ENCODE peak calls at places on chromosomes 12 and 14, in seven cellular contexts. One of them, this sample, is unnamed.

GRCh38 chr12:53062011-53062961 is 12.4 kb downstream of the TNS2 start:
- DNase-seq in uterus: peak
- DNase-seq in AG09309: no peak
- DNase-seq in fibroblast of the aortic adventitia: no peak
- DNase-seq in breast epithelium: no peak
- DNase-seq in astrocyte of the cerebellum: no peak
- DNase-seq in PC-9: no peak
- DNase-seq in this sample: no peak

GRCh38 chr14:98093111-98093510 is 1178.9 kb downstream of the BCL11B start:
- DNase-seq in astrocyte of the cerebellum: no peak
- DNase-seq in AG09309: no peak
- DNase-seq in uterus: no peak
- DNase-seq in PC-9: no peak
- DNase-seq in fibroblast of the aortic adventitia: no peak
- DNase-seq in breast epithelium: no peak
- DNase-seq in this sample: no peak

GRCh38 chr12:68236421-68237059 is 10.9 kb upstream of the IL26 start:
- DNase-seq in breast epithelium: no peak
- DNase-seq in PC-9: no peak
- DNase-seq in uterus: no peak
- DNase-seq in fibroblast of the aortic adventitia: peak
- DNase-seq in AG09309: no peak
- DNase-seq in astrocyte of the cerebellum: no peak
- DNase-seq in this sample: no peak

GRCh38 chr14:53865716-53866115 is 90.9 kb downstream of the BMP4 start:
- DNase-seq in fibroblast of the aortic adventitia: no peak
- DNase-seq in astrocyte of the cerebellum: no peak
- DNase-seq in uterus: no peak
- DNase-seq in AG09309: no peak
- DNase-seq in breast epithelium: no peak
- DNase-seq in PC-9: no peak
- DNase-seq in this sample: no peak

GRCh38 chr14:54796961-54797360 is 105.7 kb downstream of the GCH1 start:
- DNase-seq in AG09309: no peak
- DNase-seq in PC-9: no peak
- DNase-seq in astrocyte of the cerebellum: peak
- DNase-seq in breast epithelium: no peak
- DNase-seq in fibroblast of the aortic adventitia: peak
- DNase-seq in uterus: no peak
- DNase-seq in this sample: no peak

GRCh38 chr12:12803186-12803585 is 10.0 kb upstream of the DDX47 start:
- DNase-seq in astrocyte of the cerebellum: peak
- DNase-seq in AG09309: peak
- DNase-seq in uterus: peak
- DNase-seq in fibroblast of the aortic adventitia: peak
- DNase-seq in breast epithelium: peak
- DNase-seq in PC-9: peak
- DNase-seq in this sample: no peak

GRCh38 chr12:109770861-109771670 is 57.4 kb downstream of the FAM222A start:
- DNase-seq in PC-9: no peak
- DNase-seq in AG09309: no peak
- DNase-seq in uterus: no peak
- DNase-seq in fibroblast of the aortic adventitia: no peak
- DNase-seq in breast epithelium: no peak
- DNase-seq in astrocyte of the cerebellum: no peak
- DNase-seq in this sample: no peak

GRCh38 chr14:98243332-98243731 is 1028.7 kb downstream of the BCL11B start:
- DNase-seq in fibroblast of the aortic adventitia: no peak
- DNase-seq in astrocyte of the cerebellum: no peak
- DNase-seq in AG09309: no peak
- DNase-seq in PC-9: no peak
- DNase-seq in uterus: no peak
- DNase-seq in breast epithelium: no peak
- DNase-seq in this sample: no peak

GRCh38 chr12:107027304-107028053 is 40.5 kb upstream of the MTERF2 start:
- DNase-seq in PC-9: peak
- DNase-seq in breast epithelium: no peak
- DNase-seq in uterus: no peak
- DNase-seq in fibroblast of the aortic adventitia: peak
- DNase-seq in astrocyte of the cerebellum: peak
- DNase-seq in AG09309: peak
- DNase-seq in this sample: no peak

GRCh38 chr12:50599366-50600095 is 94.7 kb downstream of the DIP2B start:
- DNase-seq in fibroblast of the aortic adventitia: no peak
- DNase-seq in uterus: no peak
- DNase-seq in AG09309: no peak
- DNase-seq in breast epithelium: no peak
- DNase-seq in PC-9: no peak
- DNase-seq in astrocyte of the cerebellum: no peak
- DNase-seq in this sample: no peak

DNA sequence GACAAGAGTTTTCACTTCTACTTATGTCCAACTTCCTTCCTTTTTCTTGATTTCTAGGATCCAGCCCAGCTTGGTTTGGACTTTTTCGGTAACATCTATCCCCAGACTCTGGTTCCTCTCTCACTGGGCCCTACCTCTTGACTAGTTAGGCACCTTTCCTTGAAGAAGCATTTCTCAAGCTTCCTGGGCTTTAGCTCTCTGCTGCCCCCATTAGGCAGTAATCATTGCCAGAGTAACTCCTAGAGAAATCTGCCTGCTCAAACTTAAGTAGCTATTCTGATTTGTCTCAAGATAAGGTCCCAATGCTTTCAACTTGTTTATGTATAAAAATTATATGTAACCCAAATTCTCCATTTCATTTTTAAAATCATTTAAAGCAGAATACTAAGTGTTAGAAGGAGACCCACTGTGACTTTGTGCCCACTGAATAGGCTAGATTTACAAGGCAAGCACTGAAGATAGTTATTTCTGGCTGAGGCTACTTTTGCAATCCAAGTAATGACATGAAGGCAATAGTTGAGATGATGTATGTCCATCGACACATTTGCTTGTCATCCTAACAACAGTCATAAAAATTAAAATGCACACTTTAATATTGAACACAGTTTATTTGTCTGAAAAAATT is 275.0 kb upstream of the G2E3 start:
- DNase-seq in astrocyte of the cerebellum: peak
- DNase-seq in breast epithelium: no peak
- DNase-seq in PC-9: peak
- DNase-seq in uterus: no peak
- DNase-seq in fibroblast of the aortic adventitia: peak
- DNase-seq in AG09309: peak
- DNase-seq in this sample: no peak
- TF ChIP-seq CTCF in astrocyte of the cerebellum: peak
- TF ChIP-seq CTCF in breast epithelium: no peak
- TF ChIP-seq CTCF in PC-9: peak
- TF ChIP-seq CTCF in uterus: no peak
- TF ChIP-seq CTCF in fibroblast of the aortic adventitia: peak
- TF ChIP-seq CTCF in AG09309: peak
- TF ChIP-seq CTCF in this sample: peak

GRCh38 chr12:124772467-124773170 is 91.0 kb downstream of the SCARB1 start:
- DNase-seq in astrocyte of the cerebellum: no peak
- DNase-seq in fibroblast of the aortic adventitia: peak
- DNase-seq in breast epithelium: no peak
- DNase-seq in AG09309: no peak
- DNase-seq in uterus: no peak
- DNase-seq in PC-9: no peak
- DNase-seq in this sample: no peak

GRCh38 chr12:124774054-124774461 is 89.6 kb downstream of the SCARB1 start:
- DNase-seq in uterus: no peak
- DNase-seq in PC-9: no peak
- DNase-seq in breast epithelium: no peak
- DNase-seq in AG09309: no peak
- DNase-seq in astrocyte of the cerebellum: no peak
- DNase-seq in fibroblast of the aortic adventitia: peak
- DNase-seq in this sample: no peak

GRCh38 chr12:124776126-124776513 is 87.5 kb downstream of the SCARB1 start:
- DNase-seq in PC-9: no peak
- DNase-seq in astrocyte of the cerebellum: no peak
- DNase-seq in AG09309: no peak
- DNase-seq in breast epithelium: no peak
- DNase-seq in fibroblast of the aortic adventitia: no peak
- DNase-seq in uterus: no peak
- DNase-seq in this sample: no peak

GRCh38 chr12:124771462-124772361 is 92.0 kb downstream of the SCARB1 start:
- DNase-seq in PC-9: peak
- DNase-seq in AG09309: no peak
- DNase-seq in fibroblast of the aortic adventitia: peak
- DNase-seq in astrocyte of the cerebellum: no peak
- DNase-seq in breast epithelium: peak
- DNase-seq in uterus: peak
- DNase-seq in this sample: peak

GRCh38 chr12:124774462-124775167 is 89.0 kb downstream of the SCARB1 start:
- DNase-seq in PC-9: no peak
- DNase-seq in breast epithelium: no peak
- DNase-seq in AG09309: peak
- DNase-seq in astrocyte of the cerebellum: peak
- DNase-seq in uterus: peak
- DNase-seq in fibroblast of the aortic adventitia: peak
- DNase-seq in this sample: no peak
- TF ChIP-seq CTCF in PC-9: no peak
- TF ChIP-seq CTCF in breast epithelium: no peak
- TF ChIP-seq CTCF in AG09309: peak
- TF ChIP-seq CTCF in astrocyte of the cerebellum: no peak
- TF ChIP-seq CTCF in uterus: no peak
- TF ChIP-seq CTCF in fibroblast of the aortic adventitia: peak
- TF ChIP-seq CTCF in this sample: no peak

GRCh38 chr12:103441437-103442186 is 54.2 kb downstream of the C12orf42 start:
- DNase-seq in breast epithelium: no peak
- DNase-seq in fibroblast of the aortic adventitia: no peak
- DNase-seq in astrocyte of the cerebellum: no peak
- DNase-seq in uterus: no peak
- DNase-seq in AG09309: no peak
- DNase-seq in PC-9: no peak
- DNase-seq in this sample: no peak
- TF ChIP-seq CTCF in breast epithelium: no peak
- TF ChIP-seq CTCF in fibroblast of the aortic adventitia: no peak
- TF ChIP-seq CTCF in astrocyte of the cerebellum: no peak
- TF ChIP-seq CTCF in uterus: no peak
- TF ChIP-seq CTCF in AG09309: no peak
- TF ChIP-seq CTCF in PC-9: no peak
- TF ChIP-seq CTCF in this sample: no peak

DNA sequence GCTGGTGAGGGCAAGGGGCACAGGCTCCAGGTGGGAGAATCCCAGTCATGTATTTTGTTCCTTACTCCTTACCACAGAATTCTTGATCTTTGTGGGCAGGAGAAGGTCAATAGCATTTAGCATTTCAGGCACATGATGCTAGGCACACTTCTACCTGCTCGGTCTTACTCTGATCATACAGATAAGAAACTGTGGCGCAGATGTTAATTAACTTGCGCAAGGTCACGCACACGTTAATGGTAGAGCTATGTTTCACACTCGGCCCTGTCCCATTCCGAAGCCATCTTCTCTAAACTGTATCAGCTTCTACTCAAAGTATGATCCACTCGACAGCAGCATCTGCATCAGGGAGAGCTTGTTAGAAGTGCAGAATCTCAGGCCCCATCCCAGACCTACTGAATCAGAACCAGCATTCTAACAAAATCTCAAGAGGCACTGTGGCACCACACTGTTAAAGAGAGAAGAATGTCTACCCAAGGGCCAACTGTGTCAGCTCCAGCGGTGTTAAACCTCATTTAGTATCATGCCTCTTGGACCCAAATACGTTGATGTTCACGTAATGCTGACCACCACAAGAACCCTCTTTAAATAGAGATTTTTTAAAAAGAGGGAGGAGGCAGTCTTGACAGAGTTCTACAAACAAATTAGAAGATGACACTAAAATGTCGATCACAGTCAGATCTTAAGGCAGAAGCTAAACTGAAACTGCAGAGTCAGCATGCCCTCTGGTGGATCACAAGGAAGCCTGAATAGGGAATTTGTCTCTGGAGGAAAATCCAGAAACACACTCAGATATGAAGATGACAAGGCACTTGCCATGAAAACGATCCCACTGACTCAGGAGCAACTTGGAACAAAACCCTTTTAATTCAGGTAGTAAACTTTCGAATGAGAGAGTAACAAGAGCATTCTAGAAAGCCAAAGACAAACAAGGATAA is 7.3 kb downstream of the STXBP6 start:
- DNase-seq in uterus: no peak
- DNase-seq in fibroblast of the aortic adventitia: peak
- DNase-seq in breast epithelium: no peak
- DNase-seq in AG09309: peak
- DNase-seq in astrocyte of the cerebellum: peak
- DNase-seq in PC-9: no peak
- DNase-seq in this sample: no peak
- TF ChIP-seq CTCF in uterus: peak
- TF ChIP-seq CTCF in fibroblast of the aortic adventitia: peak
- TF ChIP-seq CTCF in breast epithelium: no peak
- TF ChIP-seq CTCF in AG09309: peak
- TF ChIP-seq CTCF in astrocyte of the cerebellum: peak
- TF ChIP-seq CTCF in PC-9: no peak
- TF ChIP-seq CTCF in this sample: no peak

DNA sequence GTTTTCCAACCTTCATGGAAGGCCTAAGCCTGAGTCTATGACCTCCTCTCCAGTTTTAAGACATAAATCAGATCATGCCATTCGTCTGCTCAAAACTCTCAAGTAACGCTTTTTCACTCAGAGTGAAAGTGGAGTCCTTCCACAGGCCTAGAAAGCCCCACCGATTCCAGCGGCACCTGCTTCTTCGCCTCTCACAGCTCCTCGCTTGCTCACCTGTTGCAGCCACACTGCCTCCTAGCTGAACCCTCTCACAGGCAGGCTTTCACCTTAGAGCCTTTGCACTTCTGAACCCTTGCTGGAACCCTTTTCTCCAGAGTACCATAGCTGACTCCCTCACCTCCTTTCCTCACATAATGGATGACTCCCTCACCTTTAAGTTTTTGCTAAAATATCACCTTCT is 301.1 kb downstream of the ZFP36L1 start:
- DNase-seq in breast epithelium: no peak
- DNase-seq in uterus: no peak
- DNase-seq in fibroblast of the aortic adventitia: no peak
- DNase-seq in PC-9: no peak
- DNase-seq in AG09309: no peak
- DNase-seq in astrocyte of the cerebellum: no peak
- DNase-seq in this sample: no peak
- TF ChIP-seq CTCF in breast epithelium: no peak
- TF ChIP-seq CTCF in uterus: no peak
- TF ChIP-seq CTCF in fibroblast of the aortic adventitia: no peak
- TF ChIP-seq CTCF in PC-9: no peak
- TF ChIP-seq CTCF in AG09309: no peak
- TF ChIP-seq CTCF in astrocyte of the cerebellum: no peak
- TF ChIP-seq CTCF in this sample: no peak